ENCODE peak calls at places on chromosome 12, in four cellular contexts. E, S, Z and M are unnamed samples.

GRCh38 chr12:2641209-2641608 is 153.6 kb upstream of the FKBP4 start:
- DNase-seq in Z (no peak), E (peak), S (peak), M (no peak)

GRCh38 chr12:4911316-4911994 is 1.8 kb downstream of the KCNA1 start:
- DNase-seq in Z (no peak), E (no peak), S (peak), M (no peak)

GRCh38 chr12:61513972-61514371 is 746.2 kb upstream of the USP15 start:
- DNase-seq in S (no peak), E (no peak), Z (no peak), M (no peak)

GRCh38 chr12:130375888-130376287 is 38.2 kb downstream of the PIWIL1 start:
- DNase-seq in E (peak), Z (no peak), S (no peak), M (no peak)

GRCh38 chr12:59444932-59445331 is 150.9 kb upstream of the SLC16A7 start:
- DNase-seq in S (no peak), Z (no peak), E (peak), M (no peak)

GRCh38 chr12:92369061-92369460 is 223.4 kb upstream of the BTG1 start:
- DNase-seq in S (no peak), E (no peak), Z (no peak), M (no peak)

GRCh38 chr12:54935235-54935951 is 49.2 kb downstream of the TESPA1 start:
- DNase-seq in S (peak), Z (no peak), E (peak), M (peak)

GRCh38 chr12:76586764-76587395 is 27.3 kb upstream of the OSBPL8 start:
- DNase-seq in Z (no peak), S (peak), E (peak), M (peak)

GRCh38 chr12:53452159-53453077 is 516 bp downstream of the PCBP2 start:
- DNase-seq in S (peak), Z (peak), E (peak), M (peak)

GRCh38 chr12:94690199-94690695 is 39.9 kb upstream of the TMCC3 start:
- DNase-seq in E (no peak), Z (no peak), S (no peak), M (no peak)

GRCh38 chr12:113002155-113002554 is 23.8 kb downstream of the OAS2 start:
- DNase-seq in Z (peak), S (peak), E (no peak), M (no peak)

GRCh38 chr12:90978117-90978770 is 23.3 kb upstream of the CCER1 start:
- DNase-seq in Z (no peak), S (peak), E (peak), M (peak)

GRCh38 chr12:111182391-111182790 is 186.5 kb downstream of the PHETA1 start:
- DNase-seq in Z (no peak), E (no peak), S (no peak), M (no peak)

GRCh38 chr12:3224530-3224903 is 147.3 kb downstream of the TSPAN9 start:
- DNase-seq in S (no peak), Z (no peak), E (no peak), M (no peak)

GRCh38 chr12:53352331-53353258 is 16.4 kb upstream of the SP7 start:
- DNase-seq in E (peak), Z (peak), S (peak), M (peak)

GRCh38 chr12:65656904-65657351 is 167.4 kb upstream of the HMGA2 start:
- DNase-seq in S (no peak), Z (no peak), E (peak), M (peak)

GRCh38 chr12:105705235-105705634 is 374.7 kb downstream of the C12orf75 start:
- DNase-seq in Z (no peak), S (no peak), E (no peak), M (no peak)

GRCh38 chr12:108295631-108296030 is 43.5 kb downstream of the CMKLR1 start:
- DNase-seq in S (no peak), E (no peak), Z (no peak), M (no peak)

GRCh38 chr12:67482751-67483661 is 165.5 kb upstream of the DYRK2 start:
- DNase-seq in Z (peak), E (peak), S (peak), M (peak)

GRCh38 chr12:53733051-53733812 is 6.0 kb upstream of the CALCOCO1 start:
- DNase-seq in Z (no peak), S (no peak), E (no peak), M (no peak)

GRCh38 chr12:57803317-57803893 is 15.1 kb downstream of the AVIL start:
- DNase-seq in S (peak), E (peak), Z (peak), M (peak)

GRCh38 chr12:47730341-47730744 is 5.1 kb upstream of the ENDOU start:
- DNase-seq in Z (peak), S (no peak), E (no peak), M (no peak)

GRCh38 chr12:31897791-31898503 is 61.3 kb upstream of the RESF1 start:
- DNase-seq in E (peak), Z (peak), S (peak), M (peak)

GRCh38 chr12:98296462-98297079 is 218.8 kb upstream of the TMPO start:
- DNase-seq in S (no peak), Z (no peak), E (no peak), M (peak)

GRCh38 chr12:113232787-113233585 is 11.7 kb downstream of the TPCN1 start:
- DNase-seq in S (no peak), Z (no peak), E (peak), M (no peak)

GRCh38 chr12:4157122-4157521 is 116.4 kb upstream of the CCND2 start:
- DNase-seq in E (no peak), Z (no peak), S (no peak), M (no peak)

GRCh38 chr12:95208678-95209077 is 8.6 kb downstream of the FGD6 start:
- DNase-seq in E (peak), S (no peak), Z (no peak), M (no peak)